ENCODE peak calls at places on chromosomes 2 and 18, in ten cellular contexts. One of them, this sample, is unnamed.

GRCh38 chr2:64263315-64263714 is 119.1 kb upstream of the PELI1 start:
- DNase-seq in activated naive CD4-positive, alpha-beta T cell treated with anti-CD3 and anti-CD28 coated beads for 36 hours: no peak
- DNase-seq in HT1080: peak
- DNase-seq in C1 segment of cervical spinal cord: no peak
- DNase-seq in stimulated activated naive CD4-positive, alpha-beta T cell: no peak
- DNase-seq in pons: no peak
- DNase-seq in smooth muscle cell of the brain vasculature: peak
- DNase-seq in HCEC 1CT: peak
- DNase-seq in KG1: no peak
- DNase-seq in GM23248: peak
- DNase-seq in this sample: peak

GRCh38 chr2:170842785-170843184 is 26.1 kb downstream of the GAD1 start:
- DNase-seq in activated naive CD4-positive, alpha-beta T cell treated with anti-CD3 and anti-CD28 coated beads for 36 hours: no peak
- DNase-seq in HT1080: peak
- DNase-seq in C1 segment of cervical spinal cord: no peak
- DNase-seq in stimulated activated naive CD4-positive, alpha-beta T cell: no peak
- DNase-seq in pons: no peak
- DNase-seq in smooth muscle cell of the brain vasculature: no peak
- DNase-seq in HCEC 1CT: peak
- DNase-seq in KG1: no peak
- DNase-seq in GM23248: peak
- DNase-seq in this sample: no peak

GRCh38 chr18:36818652-36819051 is 10.2 kb downstream of the TPGS2 start:
- DNase-seq in activated naive CD4-positive, alpha-beta T cell treated with anti-CD3 and anti-CD28 coated beads for 36 hours: no peak
- DNase-seq in HT1080: no peak
- DNase-seq in C1 segment of cervical spinal cord: no peak
- DNase-seq in stimulated activated naive CD4-positive, alpha-beta T cell: no peak
- DNase-seq in pons: no peak
- DNase-seq in smooth muscle cell of the brain vasculature: no peak
- DNase-seq in HCEC 1CT: no peak
- DNase-seq in KG1: no peak
- DNase-seq in GM23248: no peak
- DNase-seq in this sample: no peak

GRCh38 chr2:98091738-98092137 is 4.8 kb downstream of the VWA3B start:
- DNase-seq in activated naive CD4-positive, alpha-beta T cell treated with anti-CD3 and anti-CD28 coated beads for 36 hours: no peak
- DNase-seq in HT1080: no peak
- DNase-seq in C1 segment of cervical spinal cord: no peak
- DNase-seq in stimulated activated naive CD4-positive, alpha-beta T cell: no peak
- DNase-seq in pons: peak
- DNase-seq in smooth muscle cell of the brain vasculature: no peak
- DNase-seq in HCEC 1CT: no peak
- DNase-seq in KG1: no peak
- DNase-seq in GM23248: no peak
- DNase-seq in this sample: no peak

GRCh38 chr18:26504831-26505230 is 43.5 kb downstream of the KCTD1 start:
- DNase-seq in activated naive CD4-positive, alpha-beta T cell treated with anti-CD3 and anti-CD28 coated beads for 36 hours: no peak
- DNase-seq in HT1080: no peak
- DNase-seq in C1 segment of cervical spinal cord: no peak
- DNase-seq in stimulated activated naive CD4-positive, alpha-beta T cell: no peak
- DNase-seq in pons: no peak
- DNase-seq in smooth muscle cell of the brain vasculature: no peak
- DNase-seq in HCEC 1CT: no peak
- DNase-seq in KG1: no peak
- DNase-seq in GM23248: no peak
- DNase-seq in this sample: no peak

GRCh38 chr18:8816233-8816632 is 110.9 kb downstream of the MTCL1 start:
- DNase-seq in activated naive CD4-positive, alpha-beta T cell treated with anti-CD3 and anti-CD28 coated beads for 36 hours: no peak
- DNase-seq in HT1080: no peak
- DNase-seq in C1 segment of cervical spinal cord: no peak
- DNase-seq in stimulated activated naive CD4-positive, alpha-beta T cell: no peak
- DNase-seq in pons: no peak
- DNase-seq in smooth muscle cell of the brain vasculature: no peak
- DNase-seq in HCEC 1CT: no peak
- DNase-seq in KG1: no peak
- DNase-seq in GM23248: no peak
- DNase-seq in this sample: no peak

GRCh38 chr2:25371253-25372241 is 29.8 kb upstream of the DNMT3A start:
- DNase-seq in activated naive CD4-positive, alpha-beta T cell treated with anti-CD3 and anti-CD28 coated beads for 36 hours: no peak
- DNase-seq in HT1080: no peak
- DNase-seq in C1 segment of cervical spinal cord: no peak
- DNase-seq in stimulated activated naive CD4-positive, alpha-beta T cell: no peak
- DNase-seq in pons: no peak
- DNase-seq in smooth muscle cell of the brain vasculature: no peak
- DNase-seq in HCEC 1CT: no peak
- DNase-seq in KG1: no peak
- DNase-seq in GM23248: no peak
- DNase-seq in this sample: no peak

GRCh38 chr2:39492095-39492590 is 55.1 kb upstream of the MAP4K3 start:
- DNase-seq in activated naive CD4-positive, alpha-beta T cell treated with anti-CD3 and anti-CD28 coated beads for 36 hours: peak
- DNase-seq in HT1080: peak
- DNase-seq in C1 segment of cervical spinal cord: no peak
- DNase-seq in stimulated activated naive CD4-positive, alpha-beta T cell: no peak
- DNase-seq in pons: peak
- DNase-seq in smooth muscle cell of the brain vasculature: no peak
- DNase-seq in HCEC 1CT: peak
- DNase-seq in KG1: no peak
- DNase-seq in GM23248: peak
- DNase-seq in this sample: no peak

GRCh38 chr18:57075716-57076400 is 71.0 kb upstream of the BOD1L2 start:
- DNase-seq in activated naive CD4-positive, alpha-beta T cell treated with anti-CD3 and anti-CD28 coated beads for 36 hours: no peak
- DNase-seq in HT1080: no peak
- DNase-seq in C1 segment of cervical spinal cord: no peak
- DNase-seq in stimulated activated naive CD4-positive, alpha-beta T cell: no peak
- DNase-seq in pons: no peak
- DNase-seq in smooth muscle cell of the brain vasculature: no peak
- DNase-seq in HCEC 1CT: no peak
- DNase-seq in KG1: no peak
- DNase-seq in GM23248: no peak
- DNase-seq in this sample: no peak

GRCh38 chr2:65885266-65885665 is 452.9 kb upstream of the SPRED2 start:
- DNase-seq in activated naive CD4-positive, alpha-beta T cell treated with anti-CD3 and anti-CD28 coated beads for 36 hours: no peak
- DNase-seq in HT1080: no peak
- DNase-seq in C1 segment of cervical spinal cord: no peak
- DNase-seq in stimulated activated naive CD4-positive, alpha-beta T cell: no peak
- DNase-seq in pons: peak
- DNase-seq in smooth muscle cell of the brain vasculature: no peak
- DNase-seq in HCEC 1CT: no peak
- DNase-seq in KG1: no peak
- DNase-seq in GM23248: no peak
- DNase-seq in this sample: no peak

GRCh38 chr18:59459352-59460059 is 100.4 kb upstream of the LMAN1 start:
- DNase-seq in activated naive CD4-positive, alpha-beta T cell treated with anti-CD3 and anti-CD28 coated beads for 36 hours: no peak
- DNase-seq in HT1080: peak
- DNase-seq in C1 segment of cervical spinal cord: no peak
- DNase-seq in stimulated activated naive CD4-positive, alpha-beta T cell: no peak
- DNase-seq in pons: peak
- DNase-seq in smooth muscle cell of the brain vasculature: peak
- DNase-seq in HCEC 1CT: peak
- DNase-seq in KG1: no peak
- DNase-seq in GM23248: peak
- DNase-seq in this sample: peak

GRCh38 chr18:49178736-49179135 is 228.0 kb upstream of the SMAD7 start:
- DNase-seq in activated naive CD4-positive, alpha-beta T cell treated with anti-CD3 and anti-CD28 coated beads for 36 hours: peak
- DNase-seq in HT1080: no peak
- DNase-seq in C1 segment of cervical spinal cord: no peak
- DNase-seq in stimulated activated naive CD4-positive, alpha-beta T cell: no peak
- DNase-seq in pons: peak
- DNase-seq in smooth muscle cell of the brain vasculature: no peak
- DNase-seq in HCEC 1CT: no peak
- DNase-seq in KG1: no peak
- DNase-seq in GM23248: peak
- DNase-seq in this sample: no peak

GRCh38 chr2:43027103-43027482 is 199.3 kb downstream of the ZFP36L2 start:
- DNase-seq in activated naive CD4-positive, alpha-beta T cell treated with anti-CD3 and anti-CD28 coated beads for 36 hours: no peak
- DNase-seq in HT1080: no peak
- DNase-seq in C1 segment of cervical spinal cord: no peak
- DNase-seq in stimulated activated naive CD4-positive, alpha-beta T cell: no peak
- DNase-seq in pons: no peak
- DNase-seq in smooth muscle cell of the brain vasculature: no peak
- DNase-seq in HCEC 1CT: no peak
- DNase-seq in KG1: no peak
- DNase-seq in GM23248: no peak
- DNase-seq in this sample: no peak

GRCh38 chr2:88016086-88016947 is at the start of gene RNU2-63P:
- DNase-seq in activated naive CD4-positive, alpha-beta T cell treated with anti-CD3 and anti-CD28 coated beads for 36 hours: peak
- DNase-seq in HT1080: peak
- DNase-seq in C1 segment of cervical spinal cord: peak
- DNase-seq in stimulated activated naive CD4-positive, alpha-beta T cell: peak
- DNase-seq in pons: peak
- DNase-seq in smooth muscle cell of the brain vasculature: peak
- DNase-seq in HCEC 1CT: peak
- DNase-seq in KG1: peak
- DNase-seq in GM23248: peak
- DNase-seq in this sample: peak

GRCh38 chr2:239328306-239329191 is 72.3 kb downstream of the HDAC4 start:
- DNase-seq in activated naive CD4-positive, alpha-beta T cell treated with anti-CD3 and anti-CD28 coated beads for 36 hours: no peak
- DNase-seq in HT1080: no peak
- DNase-seq in C1 segment of cervical spinal cord: no peak
- DNase-seq in stimulated activated naive CD4-positive, alpha-beta T cell: no peak
- DNase-seq in pons: no peak
- DNase-seq in smooth muscle cell of the brain vasculature: no peak
- DNase-seq in HCEC 1CT: peak
- DNase-seq in KG1: no peak
- DNase-seq in GM23248: peak
- DNase-seq in this sample: no peak

GRCh38 chr2:97951155-97951670 is 44.5 kb downstream of the TMEM131 start:
- DNase-seq in activated naive CD4-positive, alpha-beta T cell treated with anti-CD3 and anti-CD28 coated beads for 36 hours: peak
- DNase-seq in HT1080: peak
- DNase-seq in C1 segment of cervical spinal cord: no peak
- DNase-seq in stimulated activated naive CD4-positive, alpha-beta T cell: no peak
- DNase-seq in pons: no peak
- DNase-seq in smooth muscle cell of the brain vasculature: no peak
- DNase-seq in HCEC 1CT: no peak
- DNase-seq in KG1: no peak
- DNase-seq in GM23248: peak
- DNase-seq in this sample: no peak

GRCh38 chr2:176409671-176410070 is 140.4 kb downstream of the MTX2 start:
- DNase-seq in activated naive CD4-positive, alpha-beta T cell treated with anti-CD3 and anti-CD28 coated beads for 36 hours: no peak
- DNase-seq in HT1080: no peak
- DNase-seq in C1 segment of cervical spinal cord: no peak
- DNase-seq in stimulated activated naive CD4-positive, alpha-beta T cell: no peak
- DNase-seq in pons: no peak
- DNase-seq in smooth muscle cell of the brain vasculature: no peak
- DNase-seq in HCEC 1CT: no peak
- DNase-seq in KG1: no peak
- DNase-seq in GM23248: no peak
- DNase-seq in this sample: no peak

GRCh38 chr2:47225061-47225783 is 70.1 kb upstream of the STPG4 start:
- DNase-seq in activated naive CD4-positive, alpha-beta T cell treated with anti-CD3 and anti-CD28 coated beads for 36 hours: no peak
- DNase-seq in HT1080: peak
- DNase-seq in C1 segment of cervical spinal cord: no peak
- DNase-seq in stimulated activated naive CD4-positive, alpha-beta T cell: no peak
- DNase-seq in pons: no peak
- DNase-seq in smooth muscle cell of the brain vasculature: peak
- DNase-seq in HCEC 1CT: peak
- DNase-seq in KG1: no peak
- DNase-seq in GM23248: peak
- DNase-seq in this sample: peak

GRCh38 chr18:44799422-44800421 is 119.0 kb downstream of the SETBP1 start:
- DNase-seq in activated naive CD4-positive, alpha-beta T cell treated with anti-CD3 and anti-CD28 coated beads for 36 hours: peak
- DNase-seq in HT1080: no peak
- DNase-seq in C1 segment of cervical spinal cord: no peak
- DNase-seq in stimulated activated naive CD4-positive, alpha-beta T cell: no peak
- DNase-seq in pons: no peak
- DNase-seq in smooth muscle cell of the brain vasculature: no peak
- DNase-seq in HCEC 1CT: no peak
- DNase-seq in KG1: peak
- DNase-seq in GM23248: no peak
- DNase-seq in this sample: no peak

GRCh38 chr2:96828436-96828835 is 12.4 kb downstream of the CNNM3 start:
- DNase-seq in activated naive CD4-positive, alpha-beta T cell treated with anti-CD3 and anti-CD28 coated beads for 36 hours: no peak
- DNase-seq in HT1080: no peak
- DNase-seq in C1 segment of cervical spinal cord: no peak
- DNase-seq in stimulated activated naive CD4-positive, alpha-beta T cell: no peak
- DNase-seq in pons: no peak
- DNase-seq in smooth muscle cell of the brain vasculature: no peak
- DNase-seq in HCEC 1CT: no peak
- DNase-seq in KG1: no peak
- DNase-seq in GM23248: no peak
- DNase-seq in this sample: no peak

GRCh38 chr2:20438334-20439192 is 8.3 kb upstream of the RHOB start:
- DNase-seq in activated naive CD4-positive, alpha-beta T cell treated with anti-CD3 and anti-CD28 coated beads for 36 hours: no peak
- DNase-seq in HT1080: peak
- DNase-seq in C1 segment of cervical spinal cord: no peak
- DNase-seq in stimulated activated naive CD4-positive, alpha-beta T cell: no peak
- DNase-seq in pons: no peak
- DNase-seq in smooth muscle cell of the brain vasculature: no peak
- DNase-seq in HCEC 1CT: peak
- DNase-seq in KG1: no peak
- DNase-seq in GM23248: peak
- DNase-seq in this sample: no peak

GRCh38 chr2:216606551-216607527 is 26.4 kb upstream of the IGFBP2 start:
- DNase-seq in activated naive CD4-positive, alpha-beta T cell treated with anti-CD3 and anti-CD28 coated beads for 36 hours: peak
- DNase-seq in HT1080: no peak
- DNase-seq in C1 segment of cervical spinal cord: no peak
- DNase-seq in stimulated activated naive CD4-positive, alpha-beta T cell: no peak
- DNase-seq in pons: no peak
- DNase-seq in smooth muscle cell of the brain vasculature: no peak
- DNase-seq in HCEC 1CT: no peak
- DNase-seq in KG1: no peak
- DNase-seq in GM23248: no peak
- DNase-seq in this sample: no peak

GRCh38 chr2:231058761-231059550 is 2.3 kb downstream of the PSMD1 start:
- DNase-seq in activated naive CD4-positive, alpha-beta T cell treated with anti-CD3 and anti-CD28 coated beads for 36 hours: no peak
- DNase-seq in HT1080: no peak
- DNase-seq in C1 segment of cervical spinal cord: no peak
- DNase-seq in stimulated activated naive CD4-positive, alpha-beta T cell: no peak
- DNase-seq in pons: no peak
- DNase-seq in smooth muscle cell of the brain vasculature: no peak
- DNase-seq in HCEC 1CT: no peak
- DNase-seq in KG1: no peak
- DNase-seq in GM23248: peak
- DNase-seq in this sample: no peak

GRCh38 chr2:38653715-38654494 is 12.0 kb upstream of the GALM start:
- DNase-seq in activated naive CD4-positive, alpha-beta T cell treated with anti-CD3 and anti-CD28 coated beads for 36 hours: peak
- DNase-seq in HT1080: no peak
- DNase-seq in C1 segment of cervical spinal cord: no peak
- DNase-seq in stimulated activated naive CD4-positive, alpha-beta T cell: no peak
- DNase-seq in pons: no peak
- DNase-seq in smooth muscle cell of the brain vasculature: no peak
- DNase-seq in HCEC 1CT: no peak
- DNase-seq in KG1: no peak
- DNase-seq in GM23248: no peak
- DNase-seq in this sample: no peak

GRCh38 chr2:24329700-24330099 is 30.6 kb downstream of the ITSN2 start:
- DNase-seq in activated naive CD4-positive, alpha-beta T cell treated with anti-CD3 and anti-CD28 coated beads for 36 hours: no peak
- DNase-seq in HT1080: no peak
- DNase-seq in C1 segment of cervical spinal cord: no peak
- DNase-seq in stimulated activated naive CD4-positive, alpha-beta T cell: no peak
- DNase-seq in pons: no peak
- DNase-seq in smooth muscle cell of the brain vasculature: no peak
- DNase-seq in HCEC 1CT: no peak
- DNase-seq in KG1: peak
- DNase-seq in GM23248: no peak
- DNase-seq in this sample: no peak

GRCh38 chr2:111910609-111911277 is 12.3 kb downstream of the MERTK start:
- DNase-seq in activated naive CD4-positive, alpha-beta T cell treated with anti-CD3 and anti-CD28 coated beads for 36 hours: no peak
- DNase-seq in HT1080: no peak
- DNase-seq in C1 segment of cervical spinal cord: no peak
- DNase-seq in stimulated activated naive CD4-positive, alpha-beta T cell: no peak
- DNase-seq in pons: no peak
- DNase-seq in smooth muscle cell of the brain vasculature: no peak
- DNase-seq in HCEC 1CT: no peak
- DNase-seq in KG1: no peak
- DNase-seq in GM23248: no peak
- DNase-seq in this sample: no peak

GRCh38 chr18:9683418-9684396 is 24.4 kb upstream of the RAB31 start:
- DNase-seq in activated naive CD4-positive, alpha-beta T cell treated with anti-CD3 and anti-CD28 coated beads for 36 hours: no peak
- DNase-seq in HT1080: peak
- DNase-seq in C1 segment of cervical spinal cord: peak
- DNase-seq in stimulated activated naive CD4-positive, alpha-beta T cell: no peak
- DNase-seq in pons: peak
- DNase-seq in smooth muscle cell of the brain vasculature: no peak
- DNase-seq in HCEC 1CT: peak
- DNase-seq in KG1: no peak
- DNase-seq in GM23248: peak
- DNase-seq in this sample: no peak

GRCh38 chr2:148273158-148273691 is 252.3 kb downstream of the MBD5 start:
- DNase-seq in activated naive CD4-positive, alpha-beta T cell treated with anti-CD3 and anti-CD28 coated beads for 36 hours: no peak
- DNase-seq in HT1080: peak
- DNase-seq in C1 segment of cervical spinal cord: no peak
- DNase-seq in stimulated activated naive CD4-positive, alpha-beta T cell: no peak
- DNase-seq in pons: no peak
- DNase-seq in smooth muscle cell of the brain vasculature: no peak
- DNase-seq in HCEC 1CT: peak
- DNase-seq in KG1: no peak
- DNase-seq in GM23248: peak
- DNase-seq in this sample: no peak

This sample was measured in pulmonary artery endothelial cell.